ENCODE peak calls at places on chromosome 10, in five cellular contexts. One of them, this sample, is unnamed.

GRCh38 chr10:29710128-29710527 is 75.4 kb upstream of the SVIL start:
- DNase-seq in HuH-7: no peak
- DNase-seq in activated CD4-positive, alpha-beta T cell treated with anti-CD3 and anti-CD28 coated beads, Interleukin-2, amount 10 ng/mL, durations not matched to agents 7 days and 5 days: no peak
- DNase-seq in CD8-positive, alpha-beta memory T cell: no peak
- DNase-seq in GM20000: no peak
- DNase-seq in this sample: no peak

GRCh38 chr10:128873408-128873807 is 593.6 kb upstream of the MGMT start:
- DNase-seq in CD8-positive, alpha-beta memory T cell: no peak
- DNase-seq in HuH-7: no peak
- DNase-seq in activated CD4-positive, alpha-beta T cell treated with anti-CD3 and anti-CD28 coated beads, Interleukin-2, amount 10 ng/mL, durations not matched to agents 7 days and 5 days: no peak
- DNase-seq in GM20000: no peak
- DNase-seq in this sample: no peak

GRCh38 chr10:71548494-71548846 is 151.8 kb downstream of the CDH23 start:
- DNase-seq in GM20000: peak
- DNase-seq in HuH-7: no peak
- DNase-seq in CD8-positive, alpha-beta memory T cell: no peak
- DNase-seq in activated CD4-positive, alpha-beta T cell treated with anti-CD3 and anti-CD28 coated beads, Interleukin-2, amount 10 ng/mL, durations not matched to agents 7 days and 5 days: peak
- DNase-seq in this sample: no peak

GRCh38 chr10:77710081-77710551 is 72.5 kb upstream of the KCNMA1 start:
- DNase-seq in activated CD4-positive, alpha-beta T cell treated with anti-CD3 and anti-CD28 coated beads, Interleukin-2, amount 10 ng/mL, durations not matched to agents 7 days and 5 days: no peak
- DNase-seq in HuH-7: no peak
- DNase-seq in GM20000: no peak
- DNase-seq in CD8-positive, alpha-beta memory T cell: no peak
- DNase-seq in this sample: no peak

GRCh38 chr10:22324893-22325271 is 4.0 kb downstream of the BMI1 start:
- DNase-seq in HuH-7: no peak
- DNase-seq in activated CD4-positive, alpha-beta T cell treated with anti-CD3 and anti-CD28 coated beads, Interleukin-2, amount 10 ng/mL, durations not matched to agents 7 days and 5 days: no peak
- DNase-seq in CD8-positive, alpha-beta memory T cell: no peak
- DNase-seq in GM20000: peak
- DNase-seq in this sample: no peak

GRCh38 chr10:63720072-63720537 is 198.9 kb downstream of the REEP3 start:
- DNase-seq in GM20000: peak
- DNase-seq in activated CD4-positive, alpha-beta T cell treated with anti-CD3 and anti-CD28 coated beads, Interleukin-2, amount 10 ng/mL, durations not matched to agents 7 days and 5 days: peak
- DNase-seq in CD8-positive, alpha-beta memory T cell: peak
- DNase-seq in HuH-7: no peak
- DNase-seq in this sample: peak

GRCh38 chr10:132815161-132815857 is 29.4 kb upstream of the NKX6-2 start:
- DNase-seq in CD8-positive, alpha-beta memory T cell: no peak
- DNase-seq in HuH-7: no peak
- DNase-seq in GM20000: no peak
- DNase-seq in activated CD4-positive, alpha-beta T cell treated with anti-CD3 and anti-CD28 coated beads, Interleukin-2, amount 10 ng/mL, durations not matched to agents 7 days and 5 days: no peak
- DNase-seq in this sample: no peak

GRCh38 chr10:59012839-59013238 is 163.6 kb upstream of the PHYHIPL start:
- DNase-seq in CD8-positive, alpha-beta memory T cell: no peak
- DNase-seq in GM20000: no peak
- DNase-seq in HuH-7: no peak
- DNase-seq in activated CD4-positive, alpha-beta T cell treated with anti-CD3 and anti-CD28 coated beads, Interleukin-2, amount 10 ng/mL, durations not matched to agents 7 days and 5 days: no peak
- DNase-seq in this sample: no peak

GRCh38 chr10:112140110-112140755 is 43.3 kb downstream of the GPAM start:
- DNase-seq in CD8-positive, alpha-beta memory T cell: peak
- DNase-seq in GM20000: peak
- DNase-seq in activated CD4-positive, alpha-beta T cell treated with anti-CD3 and anti-CD28 coated beads, Interleukin-2, amount 10 ng/mL, durations not matched to agents 7 days and 5 days: peak
- DNase-seq in HuH-7: peak
- DNase-seq in this sample: peak

GRCh38 chr10:119217401-119217800 is 10.0 kb downstream of the GRK5 start:
- DNase-seq in HuH-7: no peak
- DNase-seq in CD8-positive, alpha-beta memory T cell: no peak
- DNase-seq in GM20000: no peak
- DNase-seq in activated CD4-positive, alpha-beta T cell treated with anti-CD3 and anti-CD28 coated beads, Interleukin-2, amount 10 ng/mL, durations not matched to agents 7 days and 5 days: no peak
- DNase-seq in this sample: no peak

GRCh38 chr10:127909716-127910463 is 3.0 kb downstream of the PTPRE start:
- DNase-seq in activated CD4-positive, alpha-beta T cell treated with anti-CD3 and anti-CD28 coated beads, Interleukin-2, amount 10 ng/mL, durations not matched to agents 7 days and 5 days: no peak
- DNase-seq in HuH-7: no peak
- DNase-seq in GM20000: no peak
- DNase-seq in CD8-positive, alpha-beta memory T cell: no peak
- DNase-seq in this sample: no peak

GRCh38 chr10:51341216-51341615 is 266.9 kb downstream of the PRKG1 start:
- DNase-seq in activated CD4-positive, alpha-beta T cell treated with anti-CD3 and anti-CD28 coated beads, Interleukin-2, amount 10 ng/mL, durations not matched to agents 7 days and 5 days: no peak
- DNase-seq in CD8-positive, alpha-beta memory T cell: no peak
- DNase-seq in HuH-7: no peak
- DNase-seq in GM20000: no peak
- DNase-seq in this sample: peak

GRCh38 chr10:73096041-73096451 is 620 bp downstream of the P4HA1 start:
- DNase-seq in GM20000: peak
- DNase-seq in HuH-7: no peak
- DNase-seq in activated CD4-positive, alpha-beta T cell treated with anti-CD3 and anti-CD28 coated beads, Interleukin-2, amount 10 ng/mL, durations not matched to agents 7 days and 5 days: peak
- DNase-seq in CD8-positive, alpha-beta memory T cell: peak
- DNase-seq in this sample: peak

GRCh38 chr10:27620425-27621397 is 116.6 kb downstream of the RAB18 start:
- DNase-seq in HuH-7: no peak
- DNase-seq in GM20000: no peak
- DNase-seq in activated CD4-positive, alpha-beta T cell treated with anti-CD3 and anti-CD28 coated beads, Interleukin-2, amount 10 ng/mL, durations not matched to agents 7 days and 5 days: no peak
- DNase-seq in CD8-positive, alpha-beta memory T cell: no peak
- DNase-seq in this sample: no peak

This sample was measured in immature natural killer cell.